ENCODE peak calls at places on chromosomes 13 and 19, in five cellular contexts. S is vagina, X is HL-60, D is uterus, U is PC-9. N is an unnamed sample.

GRCh38 chr13:96836733-96837132 is 157.5 kb downstream of the OXGR1 start:
- DNase-seq in S (no peak), X (no peak), D (no peak), U (no peak), N (no peak)

GRCh38 chr13:29858667-29859066 is 8.2 kb upstream of the UBL3 start:
- DNase-seq in S (no peak), X (no peak), D (no peak), U (no peak), N (no peak)

GRCh38 chr13:111954681-111955411 is 112.1 kb upstream of the SOX1 start:
- DNase-seq in S (peak; percentile 70), X (no peak), D (no peak), U (no peak), N (no peak)

GRCh38 chr13:39106216-39106995 is 68.2 kb downstream of the NHLRC3 start:
- DNase-seq in S (no peak), X (no peak), D (no peak), U (no peak), N (no peak)

GRCh38 chr13:20565120-20565736 is 1.7 kb upstream of the IFT88 start:
- DNase-seq in S (no peak), X (no peak), D (no peak), U (no peak), N (no peak)

GRCh38 chr19:5993516-5994406 is 15.8 kb upstream of the RANBP3 start:
- DNase-seq in S (no peak), X (no peak), D (no peak), U (no peak), N (no peak)

GRCh38 chr19:43555185-43555770 is 20.0 kb downstream of the XRCC1 start:
- DNase-seq in S (no peak), X (peak; percentile 71), D (peak; percentile 49), U (peak; percentile 65), N (peak; percentile 30)

GRCh38 chr13:38530492-38530891 is 156.4 kb upstream of the FREM2 start:
- DNase-seq in S (no peak), X (no peak), D (no peak), U (no peak), N (no peak)

GRCh38 chr19:9171393-9171991 is 7.3 kb upstream of the OR7D2 start:
- DNase-seq in S (no peak), X (no peak), D (no peak), U (no peak), N (no peak)

GRCh38 chr19:8612807-8613171 is 2.3 kb upstream of the ADAMTS10 start:
- DNase-seq in S (no peak), X (no peak), D (no peak), U (no peak), N (no peak)

GRCh38 chr13:98044301-98044700 is 90.8 kb downstream of the IPO5 start:
- DNase-seq in S (no peak), X (no peak), D (no peak), U (no peak), N (no peak)

GRCh38 chr19:30556230-30556711 is 184.1 kb downstream of the ZNF536 start:
- DNase-seq in S (no peak), X (no peak), D (no peak), U (no peak), N (no peak)

GRCh38 chr19:29054886-29055675 is 157.9 kb downstream of the UQCRFS1 start:
- DNase-seq in S (no peak), X (no peak), D (no peak), U (no peak), N (no peak)

GRCh38 chr19:52464798-52465470 is 11.6 kb downstream of the ZNF578 start:
- DNase-seq in S (no peak), X (no peak), D (no peak), U (peak; percentile 22), N (no peak)

GRCh38 chr19:38759590-38760003 is 13.7 kb downstream of the LGALS7 start:
- DNase-seq in S (no peak), X (no peak), D (no peak), U (no peak), N (no peak)

GRCh38 chr13:45206340-45206739 is 5.5 kb upstream of the KCTD4 start:
- DNase-seq in S (no peak), X (no peak), D (no peak), U (no peak), N (no peak)

GRCh38 chr13:26529441-26529840 is 28.0 kb upstream of the WASF3 start:
- DNase-seq in S (no peak), X (no peak), D (no peak), U (peak; percentile 16), N (no peak)

GRCh38 chr19:38696733-38697055 is 47.6 kb downstream of the CAPN12 start:
- DNase-seq in S (no peak), X (no peak), D (no peak), U (no peak), N (no peak)

GRCh38 chr13:100221166-100221565 is 132.3 kb downstream of the PCCA start:
- DNase-seq in S (no peak), X (no peak), D (no peak), U (no peak), N (no peak)

GRCh38 chr13:77697208-77698103 is at the start of gene SLAIN1:
- DNase-seq in S (peak; percentile 89), X (no peak), D (peak; percentile 74), U (peak; percentile 65), N (peak; percentile 40)

GRCh38 chr19:3073931-3074595 is 11.8 kb upstream of the TLE5 start:
- DNase-seq in S (no peak), X (no peak), D (peak; percentile 48), U (no peak), N (no peak)

GRCh38 chr13:42906257-42906656 is 85.8 kb downstream of the EPSTI1 start:
- DNase-seq in S (no peak), X (no peak), D (no peak), U (no peak), N (no peak)

GRCh38 chr13:49125964-49126363 is 94.2 kb upstream of the MLNR start:
- DNase-seq in S (no peak), X (no peak), D (no peak), U (no peak), N (no peak)

GRCh38 chr13:100129605-100130004 is 40.7 kb downstream of the PCCA start:
- DNase-seq in S (no peak), X (no peak), D (no peak), U (no peak), N (no peak)

GRCh38 chr13:42219870-42220269 is 52.1 kb upstream of the AKAP11 start:
- DNase-seq in S (no peak), X (no peak), D (no peak), U (no peak), N (no peak)

GRCh38 chr19:48102870-48103751 is 7.5 kb downstream of the PLA2G4C start:
- DNase-seq in S (no peak), X (peak; percentile 30), D (no peak), U (peak; percentile 31), N (no peak)

GRCh38 chr19:8600816-8601215 is 9.7 kb downstream of the ADAMTS10 start:
- DNase-seq in S (no peak), X (no peak), D (no peak), U (no peak), N (no peak)

GRCh38 chr19:1084024-1084868 is 10.9 kb downstream of the POLR2E start:
- DNase-seq in S (no peak), X (no peak), D (no peak), U (no peak), N (no peak)

GRCh38 chr13:98942485-98942884 is 35.4 kb downstream of the DOCK9 start:
- DNase-seq in S (no peak), X (no peak), D (no peak), U (no peak), N (no peak)

GRCh38 chr13:50078512-50079277 is 63.5 kb downstream of the KCNRG start:
- DNase-seq in S (no peak), X (no peak), D (no peak), U (no peak), N (no peak)

GRCh38 chr19:38975861-38976271 is 324 bp upstream of the FBXO17 start:
- DNase-seq in S (no peak), X (no peak), D (no peak), U (no peak), N (no peak)

GRCh38 chr13:51881296-51881695 is 19.5 kb downstream of the CCDC70 start:
- DNase-seq in S (no peak), X (no peak), D (no peak), U (no peak), N (no peak)

GRCh38 chr13:51882570-51883225 is 20.9 kb downstream of the CCDC70 start:
- DNase-seq in S (peak; percentile 40), X (no peak), D (no peak), U (no peak), N (no peak)

GRCh38 chr13:51887441-51887840 is 25.7 kb downstream of the CCDC70 start:
- DNase-seq in S (peak; percentile 40), X (no peak), D (no peak), U (no peak), N (no peak)

GRCh38 chr13:51883226-51883600 is 21.4 kb downstream of the CCDC70 start:
- DNase-seq in S (peak; percentile 58), X (no peak), D (no peak), U (no peak), N (no peak)

GRCh38 chr13:51885651-51886050 is 23.9 kb downstream of the CCDC70 start:
- DNase-seq in S (peak; percentile 25), X (no peak), D (no peak), U (no peak), N (no peak)
- TF ChIP-seq CTCF in S (no peak), X (no peak), D (no peak), U (no peak), N (no peak)

GRCh38 chr19:18660939-18661338 is 22.5 kb upstream of the CRTC1 start:
- DNase-seq in S (no peak), X (no peak), D (no peak), U (no peak), N (no peak)
- H3K27ac ChIP-seq in S (peak overlapping the region; percentile 90), X (no peak overlapping the region), D (peak overlapping the region; percentile 79), U (no peak overlapping the region), N (peak overlapping the region; percentile 71)

GRCh38 chr13:113888701-113889330 is 24.9 kb upstream of the GAS6 start:
- DNase-seq in S (no peak), X (no peak), D (no peak), U (no peak), N (no peak)

GRCh38 chr13:113890758-113891480 is 27.0 kb upstream of the GAS6 start:
- DNase-seq in S (no peak), X (no peak), D (no peak), U (no peak), N (no peak)

GRCh38 chr13:113887700-113888201 is 23.9 kb upstream of the GAS6 start:
- DNase-seq in S (no peak), X (no peak), D (no peak), U (no peak), N (no peak)

GRCh38 chr13:113886561-113887112 is 22.8 kb upstream of the GAS6 start:
- DNase-seq in S (peak; percentile 81), X (no peak), D (no peak), U (no peak), N (no peak)

GRCh38 chr13:113889467-113889866 is 25.6 kb upstream of the GAS6 start:
- DNase-seq in S (no peak), X (no peak), D (no peak), U (no peak), N (no peak)
- TF ChIP-seq CTCF in S (no peak), X (no peak), D (no peak), U (no peak), N (no peak)

DNA sequence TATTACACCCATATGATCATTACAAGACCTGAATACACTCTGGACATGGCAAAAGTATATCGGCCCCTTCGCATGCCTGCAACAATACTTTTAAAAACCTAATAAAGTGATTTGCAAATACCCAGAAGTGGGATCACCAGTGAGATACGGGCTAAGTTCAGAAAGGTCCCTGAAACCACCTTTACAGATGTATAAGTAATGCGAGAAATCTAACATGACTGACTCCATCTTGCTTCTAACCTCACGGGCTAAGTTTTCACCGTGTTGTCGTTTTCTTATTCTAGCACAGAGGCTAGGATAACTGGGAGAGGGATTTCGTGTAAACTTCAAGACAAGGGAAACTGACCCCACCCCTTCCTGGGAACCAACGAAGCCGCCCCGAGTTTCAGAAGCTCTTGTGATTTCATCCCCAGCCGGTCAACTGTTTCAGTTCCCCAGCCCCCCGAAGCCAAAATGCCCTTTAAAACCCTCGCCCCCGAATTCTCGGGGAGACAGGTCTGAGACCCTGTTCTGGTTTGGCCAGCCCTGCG is 703 bp downstream of the NEK3 start:
- DNase-seq in S (no peak), X (peak; percentile 21), D (peak; percentile 31), U (no peak), N (no peak)
- H3K27ac ChIP-seq in S (peak overlapping the region; percentile 87), X (peak overlapping the region; percentile 75), D (peak overlapping the region; percentile 85), U (no peak overlapping the region), N (peak overlapping the region; percentile 75)